ENCODE peak calls at places on chromosomes 12 and 14, in eight cellular contexts. T is esophagus muscularis mucosa, Z is lung, S is fibroblast of mammary gland, W is ovary, E is transverse colon, M is AG10803, A is coronary artery. O is an unnamed sample.

GRCh38 chr14:69354383-69355154 is 43.5 kb downstream of the ERH start:
- DNase-seq in T (no peak), Z (no peak), S (no peak), W (no peak), E (peak), M (no peak), A (no peak), O (peak)

GRCh38 chr14:63759454-63759853 is 31.6 kb upstream of the SGPP1 start:
- DNase-seq in T (no peak), Z (no peak), S (peak), W (no peak), E (no peak), M (peak), A (no peak), O (no peak)

GRCh38 chr14:75450381-75451276 is 22.8 kb downstream of the JDP2 start:
- DNase-seq in T (no peak), Z (peak), S (peak), W (peak), E (peak), M (no peak), A (no peak), O (peak)

GRCh38 chr12:132116709-132117557 is 27.2 kb downstream of the DDX51 start:
- DNase-seq in T (no peak), Z (no peak), S (no peak), W (no peak), E (no peak), M (no peak), A (no peak), O (no peak)

GRCh38 chr14:99809376-99809775 is 16.2 kb downstream of the EML1 start:
- DNase-seq in T (no peak), Z (peak), S (peak), W (peak), E (peak), M (peak), A (peak), O (no peak)

GRCh38 chr14:47179906-47180305 is 495.5 kb downstream of the MDGA2 start:
- DNase-seq in T (no peak), Z (no peak), S (no peak), W (no peak), E (no peak), M (no peak), A (no peak), O (no peak)

GRCh38 chr12:30015661-30016060 is 231.9 kb upstream of the TMTC1 start:
- DNase-seq in T (no peak), Z (no peak), S (no peak), W (no peak), E (no peak), M (no peak), A (no peak), O (no peak)

GRCh38 chr14:75247286-75247922 is 31.2 kb upstream of the FOS start:
- DNase-seq in T (no peak), Z (no peak), S (no peak), W (no peak), E (peak), M (no peak), A (no peak), O (no peak)

GRCh38 chr14:65168840-65169239 is 66.5 kb upstream of the MAX start:
- DNase-seq in T (no peak), Z (no peak), S (peak), W (no peak), E (no peak), M (peak), A (no peak), O (peak)

GRCh38 chr12:41361791-41362190 is 173.7 kb downstream of the PDZRN4 start:
- DNase-seq in T (no peak), Z (no peak), S (no peak), W (no peak), E (no peak), M (no peak), A (no peak), O (no peak)

GRCh38 chr12:121989266-121989950 is 32.3 kb upstream of the BCL7A start:
- DNase-seq in T (no peak), Z (no peak), S (no peak), W (no peak), E (no peak), M (no peak), A (no peak), O (no peak)

GRCh38 chr12:120416490-120417216 is 21.3 kb upstream of the COX6A1 start:
- DNase-seq in T (no peak), Z (no peak), S (no peak), W (no peak), E (no peak), M (no peak), A (no peak), O (no peak)

GRCh38 chr12:62912644-62913043 is 22.3 kb downstream of the PPM1H start:
- DNase-seq in T (peak), Z (no peak), S (no peak), W (no peak), E (no peak), M (no peak), A (no peak), O (no peak)

GRCh38 chr14:67619446-67620216 is at the start of gene ARG2:
- DNase-seq in T (peak), Z (peak), S (peak), W (peak), E (peak), M (peak), A (peak), O (peak)

GRCh38 chr12:65778268-65779090 is 45.8 kb upstream of the HMGA2 start:
- DNase-seq in T (no peak), Z (no peak), S (peak), W (no peak), E (no peak), M (peak), A (no peak), O (peak)

GRCh38 chr12:18400186-18400585 is 138.9 kb downstream of the PIK3C2G start:
- DNase-seq in T (no peak), Z (no peak), S (peak), W (no peak), E (no peak), M (peak), A (no peak), O (no peak)

GRCh38 chr12:88578821-88579518 is 1.3 kb downstream of the KITLG start:
- DNase-seq in T (no peak), Z (peak), S (peak), W (no peak), E (peak), M (no peak), A (no peak), O (peak)

GRCh38 chr12:531951-532585 is 72.3 kb downstream of the B4GALNT3 start:
- DNase-seq in T (no peak), Z (no peak), S (no peak), W (no peak), E (no peak), M (peak), A (no peak), O (peak)

GRCh38 chr14:99612737-99613330 is 8.8 kb upstream of the CCDC85C start:
- DNase-seq in T (no peak), Z (no peak), S (no peak), W (no peak), E (no peak), M (peak), A (no peak), O (peak)

GRCh38 chr14:67569011-67569650 is 30.9 kb downstream of the PIGH start:
- DNase-seq in T (no peak), Z (no peak), S (no peak), W (no peak), E (no peak), M (no peak), A (no peak), O (no peak)

GRCh38 chr12:81162725-81163124 is 84.8 kb downstream of the ACSS3 start:
- DNase-seq in T (no peak), Z (no peak), S (no peak), W (no peak), E (no peak), M (no peak), A (peak), O (no peak)

GRCh38 chr14:23018107-23018506 is 8.2 kb upstream of the C14orf93 start:
- DNase-seq in T (no peak), Z (no peak), S (no peak), W (no peak), E (no peak), M (no peak), A (no peak), O (no peak)

O was measured in bronchial epithelial cell.